ENCODE peak calls at places on chromosomes 16 and 17, in six cellular contexts. B, D, V, Z, U and R are unnamed samples. For H3K36me3, the result is how much of the 10 kb centered on the place peaks cover.

GRCh38 chr16:3577302-3577752 is at the start of gene NLRC3:
- DNase-seq in Z (no peak), B (no peak), U (no peak), V (no peak), D (no peak), R (no peak)

GRCh38 chr17:31825961-31826691 is 32.9 kb downstream of the COPRS start:
- DNase-seq in V (no peak), D (peak), U (peak), B (no peak), Z (no peak), R (no peak)

GRCh38 chr16:88128556-88128955 is 177.3 kb downstream of the BANP start:
- DNase-seq in U (no peak), B (no peak), D (no peak), Z (no peak), V (no peak), R (no peak)

GRCh38 chr16:30997000-30997886 is 12.2 kb downstream of the HSD3B7 start:
- DNase-seq in B (peak), D (peak), Z (peak), V (peak), U (peak), R (peak)

GRCh38 chr17:349666-350065 is 2.9 kb downstream of the RPH3AL start:
- DNase-seq in V (no peak), Z (no peak), U (no peak), B (no peak), D (no peak), R (no peak)

GRCh38 chr16:17585449-17586080 is 114.8 kb upstream of the XYLT1 start:
- DNase-seq in U (no peak), V (no peak), B (no peak), D (no peak), Z (no peak), R (no peak)

GRCh38 chr16:8632675-8633182 is 11.2 kb downstream of the METTL22 start:
- DNase-seq in V (peak), D (no peak), B (no peak), U (no peak), Z (peak), R (peak)

GRCh38 chr16:80585764-80586163 is 45.0 kb downstream of the DYNLRB2 start:
- DNase-seq in V (no peak), B (no peak), D (no peak), U (no peak), Z (no peak), R (no peak)

GRCh38 chr17:47204722-47205418 is 4.3 kb upstream of the MYL4 start:
- DNase-seq in U (peak), B (no peak), V (peak), D (no peak), Z (no peak), R (peak)

GRCh38 chr16:14241631-14242030 is 170.5 kb downstream of the MRTFB start:
- DNase-seq in D (no peak), V (no peak), U (no peak), B (no peak), Z (no peak), R (no peak)

GRCh38 chr17:49252148-49252682 is 21.6 kb upstream of the PHOSPHO1 start:
- DNase-seq in B (no peak), V (no peak), D (no peak), U (no peak), Z (no peak), R (no peak)

GRCh38 chr16:75764154-75764768 is 38.0 kb upstream of the CPHXL start:
- DNase-seq in B (peak), V (peak), Z (peak), D (peak), U (peak), R (peak)

GRCh38 chr17:64622931-64623654 is 39.0 kb downstream of the SMURF2 start:
- DNase-seq in V (no peak), B (no peak), D (no peak), U (peak), Z (no peak), R (no peak)

GRCh38 chr16:50265260-50265659 is 1.1 kb upstream of the ADCY7 start:
- DNase-seq in V (no peak), B (no peak), U (peak), D (peak), Z (no peak), R (peak)

GRCh38 chr17:17258998-17259397 is 22.0 kb upstream of the FLCN start:
- DNase-seq in Z (no peak), B (no peak), D (no peak), U (no peak), V (no peak), R (no peak)

GRCh38 chr16:80387308-80387921 is 153.4 kb upstream of the DYNLRB2 start:
- DNase-seq in B (no peak), D (no peak), Z (no peak), V (no peak), U (no peak), R (no peak)

GRCh38 chr17:78822552-78822951 is 18.1 kb downstream of the USP36 start:
- DNase-seq in B (no peak), V (no peak), U (peak), Z (no peak), D (no peak), R (no peak)

GRCh38 chr17:19305261-19305660 is 57.3 kb downstream of the B9D1 start:
- DNase-seq in Z (no peak), B (no peak), V (no peak), U (no peak), D (no peak), R (no peak)

GRCh38 chr16:10037771-10038170 is 144.5 kb downstream of the GRIN2A start:
- DNase-seq in B (no peak), D (no peak), Z (no peak), V (no peak), U (no peak), R (no peak)

GRCh38 chr16:71781741-71782140 is 26.9 kb downstream of the AP1G1 start:
- DNase-seq in B (no peak), D (no peak), U (peak), V (no peak), Z (no peak), R (no peak)

GRCh38 chr17:57255776-57256681 is at the start of gene MSI2:
- DNase-seq in U (peak), Z (peak), V (peak), D (peak), B (peak), R (peak)

GRCh38 chr16:5056347-5056746 is 9.4 kb downstream of the C16orf89 start:
- DNase-seq in U (no peak), V (no peak), Z (peak), B (no peak), D (no peak), R (no peak)

GRCh38 chr17:47221154-47221553 is 12.0 kb downstream of the MYL4 start:
- DNase-seq in Z (no peak), D (no peak), U (no peak), V (no peak), B (no peak), R (no peak)

GRCh38 chr17:73292031-73292531 is 19.7 kb downstream of the CDC42EP4 start:
- DNase-seq in D (peak), U (peak), Z (no peak), V (no peak), B (no peak), R (peak)

GRCh38 chr16:78538284-78538683 is 438.8 kb downstream of the WWOX start:
- DNase-seq in B (no peak), V (no peak), Z (no peak), U (no peak), D (no peak), R (no peak)

GRCh38 chr17:39700148-39700987 is 504 bp downstream of the ERBB2 start:
- DNase-seq in B (peak), Z (no peak), V (no peak), U (peak), D (peak), R (no peak)

GRCh38 chr16:77548766-77549165 is 113.9 kb upstream of the ADAMTS18 start:
- DNase-seq in U (peak), B (no peak), V (no peak), D (no peak), Z (no peak), R (no peak)

GRCh38 chr17:46876353-46876887 is 25.0 kb downstream of the WNT9B start:
- DNase-seq in V (no peak), U (no peak), B (no peak), Z (no peak), D (peak), R (no peak)

GRCh38 chr17:75874323-75875181 is 3.8 kb downstream of the TRIM47 start:
- DNase-seq in Z (no peak), V (no peak), B (no peak), U (no peak), D (no peak), R (peak)

GRCh38 chr17:81870978-81871386 is at the start of gene ARHGDIA:
- DNase-seq in U (no peak), V (no peak), D (no peak), Z (no peak), B (no peak), R (no peak)
- TF ChIP-seq POLR2A in U (peak), V (no peak), D (no peak), Z (no peak), B (no peak), R (no peak)

DNA sequence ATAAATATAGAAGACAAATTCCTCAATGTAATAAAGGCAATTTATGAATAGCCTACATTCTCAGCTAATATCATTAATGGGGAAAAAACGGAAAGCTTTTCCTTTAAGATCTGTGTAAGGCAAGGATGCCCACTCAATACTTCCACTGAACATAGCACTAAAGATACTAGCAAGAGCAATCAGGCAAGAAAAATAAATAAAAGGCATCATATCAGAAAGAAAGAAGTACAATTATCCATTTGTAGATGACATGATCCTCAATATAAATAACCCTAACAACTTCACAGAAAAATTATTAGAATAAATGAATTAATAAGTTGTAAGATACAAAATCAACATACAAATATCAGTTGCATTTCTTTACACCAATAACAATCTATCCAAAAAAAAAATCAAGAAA is 37.1 kb downstream of the C16orf87 start:
- DNase-seq in B (no peak), Z (no peak), U (no peak), D (no peak), V (no peak), R (no peak)
- TF ChIP-seq CTCF in B (no peak), Z (no peak), U (no peak), D (no peak), V (no peak), R (no peak)

DNA sequence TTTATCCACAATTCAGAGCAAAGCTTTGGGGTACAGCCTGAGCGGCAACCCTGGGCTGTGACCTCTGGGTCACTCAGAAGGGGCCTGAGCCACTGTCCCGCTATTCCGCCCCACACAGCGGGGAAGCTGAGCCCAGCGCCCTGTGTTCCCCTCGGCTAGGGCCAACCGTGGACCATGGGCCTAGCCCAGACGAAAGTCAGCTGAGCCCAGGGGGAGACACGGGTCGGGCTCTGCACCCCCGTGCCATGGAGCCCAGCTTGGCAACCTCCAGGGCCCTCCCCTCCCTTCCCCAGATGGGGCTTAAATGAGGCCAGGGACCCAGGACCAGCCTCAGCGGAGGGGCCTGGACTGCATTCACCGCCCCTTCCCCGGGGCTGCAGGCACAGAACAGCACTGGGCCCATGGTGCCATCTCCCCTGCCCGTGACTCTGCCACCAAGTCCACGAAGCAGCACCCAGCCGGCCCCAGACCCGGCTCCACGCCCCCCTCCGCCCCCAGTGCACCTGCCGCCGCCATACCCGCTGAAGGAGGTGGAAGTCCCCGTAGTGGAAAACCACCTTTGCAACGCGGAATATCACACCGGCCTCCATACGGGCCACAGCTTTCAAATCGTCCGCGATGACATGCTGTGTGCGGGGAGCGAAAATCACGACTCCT is 1.8 kb downstream of the TPSD1 start:
- DNase-seq in U (no peak), Z (no peak), V (no peak), B (no peak), D (no peak), R (no peak)
- H3K36me3 ChIP-seq in U (under half), Z (under half), V (under half), B (under half), D (under half), R (under half)

GRCh38 chr17:42527932-42528331 is 8.1 kb upstream of the NAGLU start:
- DNase-seq in Z (no peak), U (no peak), D (no peak), B (no peak), V (no peak), R (no peak)

GRCh38 chr17:42529054-42529453 is 7.0 kb upstream of the NAGLU start:
- DNase-seq in Z (no peak), V (no peak), D (no peak), B (no peak), U (no peak), R (no peak)

GRCh38 chr17:42530952-42531454 is 5.0 kb upstream of the NAGLU start:
- DNase-seq in B (no peak), U (no peak), D (peak), V (no peak), Z (no peak), R (no peak)

GRCh38 chr17:42535400-42536047 is 517 bp upstream of the NAGLU start:
- DNase-seq in D (no peak), V (no peak), U (no peak), B (no peak), Z (no peak), R (no peak)

DNA sequence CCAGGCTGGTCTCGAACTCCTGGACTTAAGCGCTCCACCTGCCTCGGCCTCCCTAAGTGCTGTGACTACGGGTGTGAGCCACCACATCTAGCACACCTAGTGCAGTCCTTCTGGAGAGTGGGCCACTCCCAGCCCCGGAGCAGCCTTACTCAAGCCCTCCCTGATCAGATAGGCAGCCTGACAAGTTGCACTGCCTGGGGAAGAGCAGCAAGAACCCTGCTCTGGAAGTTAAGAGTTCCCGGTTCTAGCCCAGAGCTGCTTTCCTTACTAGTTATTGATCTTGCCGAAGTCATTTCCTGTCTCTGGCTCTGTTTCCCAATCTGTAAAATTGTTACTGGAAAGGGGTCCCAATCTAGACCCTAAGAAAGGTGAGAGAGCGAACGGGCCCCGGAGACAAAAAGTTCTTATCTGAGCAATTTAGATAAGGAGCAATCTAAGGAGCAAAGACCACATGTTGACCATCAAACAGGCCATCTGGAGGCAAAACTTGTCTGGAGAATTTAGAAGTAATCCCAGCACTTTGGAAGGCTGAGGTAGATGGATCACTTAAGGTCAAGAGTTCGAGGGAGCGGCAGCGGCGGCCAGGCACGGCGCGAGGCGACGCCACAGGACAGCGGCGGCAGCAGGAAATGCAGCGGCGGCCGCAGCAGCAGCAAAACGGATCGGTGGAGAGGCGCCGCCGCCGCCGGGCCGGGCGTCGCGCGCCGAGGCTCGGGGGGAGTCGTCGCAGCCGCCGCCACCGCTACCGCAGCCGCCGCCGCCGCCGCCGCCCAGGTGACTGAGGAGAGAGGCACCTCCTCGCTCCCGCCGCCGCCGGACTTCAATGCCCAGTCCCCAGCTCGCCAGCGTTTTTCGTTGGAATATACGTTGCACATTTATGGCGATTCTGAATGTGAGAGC is 4.3 kb upstream of the NAGLU start:
- DNase-seq in U (peak), Z (peak), D (peak), V (no peak), B (peak), R (peak)
- TF ChIP-seq POLR2A in U (no peak), Z (no peak), D (no peak), V (no peak), B (no peak), R (no peak)

GRCh38 chr16:57447142-57447962 is at the start of the genes CIAPIN1 and COQ9:
- DNase-seq in Z (peak), V (peak), D (peak), U (peak), B (peak), R (peak)
- TF ChIP-seq CTCF in Z (no peak), V (no peak), D (no peak), U (peak), B (no peak), R (no peak)

GRCh38 chr17:59038734-59039133 is 67.9 kb downstream of the TRIM37 start:
- DNase-seq in B (no peak), U (peak), D (peak), Z (peak), V (no peak), R (no peak)
- H3K36me3 ChIP-seq in B (under half), U (under half), D (under half), Z (under half), V (under half), R (under half)

DNA sequence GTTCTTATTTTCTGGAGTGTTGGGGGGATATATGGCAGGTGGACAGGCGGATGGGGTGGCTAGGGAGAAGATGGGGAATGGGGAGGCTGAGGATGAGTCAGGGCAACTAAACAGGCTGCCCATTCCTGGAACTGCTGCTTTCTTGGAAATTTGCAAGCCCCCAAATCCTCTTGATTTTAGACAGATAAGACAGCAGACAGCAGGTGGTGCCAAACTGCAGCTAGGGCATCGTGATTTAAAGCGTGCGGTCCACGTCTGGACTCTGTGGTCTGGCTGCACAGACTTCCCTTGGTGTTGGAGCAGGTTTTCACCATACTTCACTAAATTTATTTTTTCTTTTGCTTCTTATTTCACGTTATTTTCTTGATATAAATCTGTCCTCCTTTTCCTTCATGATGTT is 10.9 kb upstream of the KRT24 start:
- DNase-seq in D (no peak), Z (no peak), V (no peak), U (no peak), B (no peak), R (no peak)
- TF ChIP-seq POLR2A in D (no peak), Z (no peak), V (no peak), U (no peak), B (no peak), R (no peak)